ENCODE peak calls at places on chromosomes 13 and 19, in four cellular contexts. M, Y, P and W are unnamed samples. For H3K4me1, the result is how much of the 10 kb centered on the place peaks cover.

GRCh38 chr19:45314708-45315107 is 8.0 kb downstream of the CKM start:
- DNase-seq in M (no peak), Y (no peak), P (no peak), W (no peak)

GRCh38 chr13:65470781-65471180 is 1759.4 kb downstream of the PCDH9 start:
- DNase-seq in M (no peak), Y (no peak), P (no peak), W (no peak)

GRCh38 chr13:104833221-104833620 is 1702.2 kb downstream of the EFNB2 start:
- DNase-seq in M (no peak), Y (no peak), P (no peak), W (no peak)

GRCh38 chr19:10727599-10728250 is 9.8 kb downstream of the DNM2 start:
- DNase-seq in M (no peak), Y (no peak), P (no peak), W (no peak)

GRCh38 chr19:17296278-17296677 is 6.9 kb downstream of the ABHD8 start:
- DNase-seq in M (no peak), Y (no peak), P (no peak), W (peak)

GRCh38 chr13:40789275-40790231 is at the start of gene SLC25A15:
- DNase-seq in M (peak), Y (peak), P (peak), W (no peak)

GRCh38 chr19:53818756-53819155 is 5.4 kb downstream of the NLRP12 start:
- DNase-seq in M (no peak), Y (no peak), P (no peak), W (no peak)

GRCh38 chr19:29978139-29978538 is 36.1 kb downstream of the URI1 start:
- DNase-seq in M (no peak), Y (no peak), P (no peak), W (no peak)

GRCh38 chr13:97948041-97948440 is 5.4 kb upstream of the IPO5 start:
- DNase-seq in M (no peak), Y (no peak), P (no peak), W (no peak)

GRCh38 chr19:50735869-50736268 is 12.7 kb downstream of the CLEC11A start:
- DNase-seq in M (no peak), Y (no peak), P (no peak), W (no peak)

GRCh38 chr13:80591978-80592377 is 251.1 kb upstream of the SPRY2 start:
- DNase-seq in M (no peak), Y (no peak), P (peak), W (no peak)

GRCh38 chr19:11034449-11035213 is 54.6 kb upstream of the LDLR start:
- DNase-seq in M (no peak), Y (no peak), P (no peak), W (no peak)

GRCh38 chr13:105276571-105276970 is 1258.9 kb downstream of the EFNB2 start:
- DNase-seq in M (no peak), Y (no peak), P (no peak), W (no peak)

GRCh38 chr19:32852216-32852615 is 17.4 kb downstream of the SLC7A9 start:
- DNase-seq in M (no peak), Y (no peak), P (no peak), W (no peak)

GRCh38 chr13:44516771-44517170 is 59.4 kb downstream of the TSC22D1 start:
- DNase-seq in M (no peak), Y (peak), P (no peak), W (no peak)

GRCh38 chr19:1970003-1970805 is 29.2 kb downstream of the CSNK1G2 start:
- DNase-seq in M (no peak), Y (no peak), P (no peak), W (no peak)

GRCh38 chr19:5547881-5548280 is 19.9 kb downstream of the TINCR start:
- DNase-seq in M (peak), Y (no peak), P (peak), W (no peak)

GRCh38 chr13:31824705-31825512 is 85.6 kb downstream of the RXFP2 start:
- DNase-seq in M (no peak), Y (no peak), P (no peak), W (no peak)

GRCh38 chr19:35776102-35776788 is 881 bp downstream of the ARHGAP33 start:
- DNase-seq in M (no peak), Y (no peak), P (no peak), W (no peak)

GRCh38 chr19:39156230-39156890 is 30.8 kb downstream of the PAK4 start:
- DNase-seq in M (no peak), Y (no peak), P (peak), W (no peak)

GRCh38 chr13:91154954-91155353 is 192.5 kb upstream of the MIR17HG start:
- DNase-seq in M (no peak), Y (no peak), P (no peak), W (no peak)

GRCh38 chr19:55651236-55651635 is 3.2 kb downstream of the CCDC106 start:
- DNase-seq in M (no peak), Y (no peak), P (no peak), W (no peak)

GRCh38 chr13:25174304-25174703 is 2.2 kb upstream of the AMER2 start:
- DNase-seq in M (no peak), Y (no peak), P (no peak), W (no peak)

DNA sequence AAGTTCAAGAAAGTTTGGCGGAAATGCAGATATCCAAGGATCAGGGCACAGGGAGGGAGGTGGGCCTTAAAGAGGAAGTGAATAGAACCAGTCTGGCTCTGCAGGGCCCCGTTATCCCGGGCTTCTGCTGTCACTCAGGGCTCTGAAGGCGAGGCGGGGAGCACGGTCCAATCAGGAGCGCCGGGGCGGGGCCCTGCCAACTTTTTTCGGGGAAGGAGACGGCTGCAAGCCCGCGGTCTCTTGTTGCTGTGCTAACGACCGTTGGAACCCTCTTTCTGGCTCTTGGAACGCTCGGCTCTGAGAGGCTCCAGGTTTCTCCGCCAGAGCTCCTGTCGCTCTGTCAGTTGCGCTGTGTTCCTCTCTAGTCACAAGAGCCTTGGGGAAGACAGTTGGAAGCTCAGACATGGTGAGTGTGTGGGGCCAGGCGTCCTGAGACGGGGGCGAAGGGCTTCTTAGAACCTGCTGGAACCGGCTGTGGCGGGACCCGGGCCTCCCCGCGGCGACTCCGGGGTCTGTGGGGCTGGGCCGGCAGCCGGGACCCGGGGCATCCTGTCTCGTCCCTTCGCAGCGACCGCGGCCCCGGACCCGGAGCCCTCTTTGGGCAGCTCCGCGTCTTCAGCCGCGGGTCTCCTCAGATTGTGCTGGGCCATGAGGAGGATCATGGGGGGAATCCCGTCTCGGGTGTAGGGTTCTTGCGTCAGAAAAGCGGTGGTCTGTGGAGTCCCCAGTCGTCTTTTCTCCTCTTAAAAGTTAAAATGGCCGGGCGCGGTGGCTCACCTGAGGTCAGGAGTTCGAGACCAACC is 27.7 kb downstream of the ZNF844 start:
- DNase-seq in M (peak), Y (no peak), P (peak), W (peak)
- TF ChIP-seq POLR2AphosphoS5 in M (peak), Y (no peak), P (peak), W (peak)

DNA sequence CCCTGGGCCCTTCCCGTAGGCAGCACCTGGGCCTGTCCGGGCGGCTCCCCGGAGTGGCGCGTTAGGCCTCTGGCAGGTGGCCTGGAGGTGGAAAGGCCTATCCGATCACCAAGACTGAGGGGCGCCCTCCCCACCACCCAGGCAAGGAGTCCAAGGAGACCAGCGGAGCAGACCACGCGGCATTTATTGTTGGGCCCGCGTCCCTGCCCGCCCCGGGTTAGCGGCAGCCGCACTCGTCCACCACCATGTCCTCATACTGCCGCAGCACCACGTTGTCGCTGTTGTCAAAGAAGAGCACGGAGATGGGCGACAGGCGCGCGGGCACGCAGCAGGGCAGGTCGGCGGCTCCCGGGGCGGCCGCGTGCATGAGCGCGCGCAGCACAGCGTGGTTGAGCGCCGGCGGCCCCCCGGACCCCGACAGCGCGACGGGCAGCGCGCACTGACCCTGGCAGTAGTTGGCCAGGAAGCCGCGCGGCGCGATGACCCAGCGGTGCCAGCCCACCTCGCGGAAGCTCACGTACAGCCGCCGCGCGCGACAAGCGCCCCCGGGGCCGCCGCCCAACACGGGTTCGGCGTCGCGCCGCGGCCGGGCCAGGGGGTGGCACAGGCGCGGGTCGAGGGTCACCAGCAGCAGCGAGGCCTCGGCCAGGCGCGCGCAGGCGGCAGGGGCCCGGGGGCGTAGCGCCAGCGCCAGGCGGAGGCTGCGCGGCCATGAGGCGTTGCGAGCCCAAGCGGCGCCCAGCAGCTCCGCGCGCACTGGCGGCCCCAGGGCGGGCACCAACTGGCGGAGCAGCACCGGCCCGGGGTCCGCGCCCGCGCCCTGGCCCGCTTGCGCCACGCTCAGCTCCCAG is 27.4 kb downstream of the CERS1 start:
- DNase-seq in M (no peak), Y (no peak), P (no peak), W (no peak)
- TF ChIP-seq TCF7L2 in M (no peak), Y (no peak), P (no peak), W (no peak)

DNA sequence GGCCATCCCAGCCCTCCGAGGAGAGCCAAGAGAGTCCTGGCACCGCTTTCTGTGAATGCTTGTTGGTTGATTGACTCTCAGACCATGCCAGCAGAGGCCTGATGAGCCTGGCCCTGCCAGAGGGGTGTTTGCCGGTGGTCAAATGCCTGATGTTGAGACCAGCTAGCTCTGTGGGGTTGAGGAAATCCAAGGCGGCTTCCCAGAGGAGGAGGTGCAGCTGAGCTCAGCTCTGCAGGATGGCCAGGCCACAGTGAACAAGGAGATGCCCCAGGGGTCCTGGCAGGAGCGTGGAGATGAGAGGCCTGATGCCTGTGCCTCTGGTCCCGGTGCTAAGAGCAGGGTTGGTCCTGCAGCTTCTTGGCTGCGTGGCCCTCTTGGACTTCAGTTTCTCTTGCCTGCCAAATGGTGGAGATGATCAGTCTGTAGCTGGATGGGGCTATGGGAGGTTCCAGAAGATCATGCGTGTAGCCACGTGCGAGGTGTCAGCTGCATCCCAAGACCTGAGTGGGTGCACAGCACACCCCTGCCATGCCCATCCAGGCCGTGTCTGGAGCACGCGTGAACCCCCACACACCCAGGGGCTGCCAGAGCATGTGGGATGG is 16.8 kb downstream of the NFIC start:
- DNase-seq in M (no peak), Y (no peak), P (no peak), W (no peak)
- H3K4me1 ChIP-seq in M (under half), Y (half or more), P (under half), W (half or more)

GRCh38 chr13:73993661-73994060 is 140.5 kb downstream of the KLF12 start:
- DNase-seq in M (no peak), Y (no peak), P (no peak), W (no peak)

GRCh38 chr13:73995752-73996151 is 138.5 kb downstream of the KLF12 start:
- DNase-seq in M (no peak), Y (no peak), P (no peak), W (no peak)

GRCh38 chr13:73997964-73998363 is 136.2 kb downstream of the KLF12 start:
- DNase-seq in M (no peak), Y (no peak), P (no peak), W (no peak)

GRCh38 chr13:73998631-73999030 is 135.6 kb downstream of the KLF12 start:
- DNase-seq in M (no peak), Y (no peak), P (no peak), W (no peak)

DNA sequence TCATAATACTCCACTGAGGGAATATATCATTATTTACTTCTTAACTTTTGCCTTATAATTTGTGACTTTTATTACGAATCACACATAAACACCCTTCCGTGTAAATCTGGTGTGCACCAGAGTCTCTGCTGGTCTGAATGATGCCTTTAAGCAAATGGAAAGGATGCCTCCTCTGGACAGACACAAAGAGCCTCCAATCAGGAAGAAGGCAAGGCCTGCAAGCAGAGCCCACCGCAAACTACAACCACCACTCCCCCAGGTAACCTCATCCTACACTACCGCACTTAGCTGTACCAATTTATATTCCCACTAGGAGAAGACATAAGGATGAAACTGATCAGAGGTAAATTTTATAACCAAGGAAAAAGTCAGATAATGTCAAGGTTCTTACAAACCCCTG is 137.6 kb downstream of the KLF12 start:
- DNase-seq in M (no peak), Y (no peak), P (no peak), W (no peak)
- TF ChIP-seq POLR2AphosphoS5 in M (no peak), Y (no peak), P (no peak), W (no peak)

GRCh38 chr19:8512115-8512967 is 1.6 kb downstream of the ZNF414 start:
- DNase-seq in M (peak), Y (peak), P (peak), W (no peak)
- TF ChIP-seq TCF7L2 in M (no peak), Y (no peak), P (no peak), W (no peak)

GRCh38 chr19:13833330-13834265 is 38.4 kb downstream of the ZSWIM4 start:
- DNase-seq in M (peak), Y (no peak), P (peak), W (no peak)
- H3K4me1 ChIP-seq in M (under half), Y (half or more), P (under half), W (under half)

GRCh38 chr19:814108-815078 is 7.4 kb downstream of the PLPPR3 start:
- DNase-seq in M (no peak), Y (no peak), P (no peak), W (no peak)
- TF ChIP-seq POLR2AphosphoS5 in M (no peak), Y (no peak), P (no peak), W (no peak)